ENCODE peak calls at places on chromosomes 6 and 20, in six cellular contexts. One of them, this sample, is unnamed.

GRCh38 chr6:38346291-38347079 is 293.2 kb downstream of the BTBD9 start:
- DNase-seq in stimulated activated CD4-positive, alpha-beta T cell treated with anti-CD3 and anti-CD28 coated beads, Interleukin-4, amount 100 ng/mL, for 24 hours: no peak
- DNase-seq in anterior cingulate cortex: no peak
- DNase-seq in caudate nucleus: no peak
- DNase-seq in nephron progenitor cell: no peak
- DNase-seq in HEK293T: no peak
- DNase-seq in this sample: no peak

GRCh38 chr6:29764422-29765196 is 41.4 kb downstream of the HLA-F start:
- DNase-seq in HEK293T: no peak
- DNase-seq in stimulated activated CD4-positive, alpha-beta T cell treated with anti-CD3 and anti-CD28 coated beads, Interleukin-4, amount 100 ng/mL, for 24 hours: no peak
- DNase-seq in nephron progenitor cell: no peak
- DNase-seq in caudate nucleus: no peak
- DNase-seq in anterior cingulate cortex: no peak
- DNase-seq in this sample: no peak

GRCh38 chr6:150334790-150335783 is 33.7 kb upstream of the IYD start:
- DNase-seq in nephron progenitor cell: peak
- DNase-seq in stimulated activated CD4-positive, alpha-beta T cell treated with anti-CD3 and anti-CD28 coated beads, Interleukin-4, amount 100 ng/mL, for 24 hours: peak
- DNase-seq in caudate nucleus: no peak
- DNase-seq in HEK293T: peak
- DNase-seq in anterior cingulate cortex: no peak
- DNase-seq in this sample: no peak

GRCh38 chr20:23254505-23254904 is 96.1 kb upstream of the NXT1 start:
- DNase-seq in caudate nucleus: no peak
- DNase-seq in anterior cingulate cortex: no peak
- DNase-seq in HEK293T: no peak
- DNase-seq in nephron progenitor cell: no peak
- DNase-seq in stimulated activated CD4-positive, alpha-beta T cell treated with anti-CD3 and anti-CD28 coated beads, Interleukin-4, amount 100 ng/mL, for 24 hours: no peak
- DNase-seq in this sample: no peak

GRCh38 chr6:6851059-6851658 is 256.6 kb upstream of the RREB1 start:
- DNase-seq in HEK293T: peak
- DNase-seq in nephron progenitor cell: no peak
- DNase-seq in anterior cingulate cortex: no peak
- DNase-seq in caudate nucleus: no peak
- DNase-seq in stimulated activated CD4-positive, alpha-beta T cell treated with anti-CD3 and anti-CD28 coated beads, Interleukin-4, amount 100 ng/mL, for 24 hours: no peak
- DNase-seq in this sample: peak

GRCh38 chr6:118054082-118054481 is 147.0 kb downstream of the SLC35F1 start:
- DNase-seq in HEK293T: no peak
- DNase-seq in stimulated activated CD4-positive, alpha-beta T cell treated with anti-CD3 and anti-CD28 coated beads, Interleukin-4, amount 100 ng/mL, for 24 hours: no peak
- DNase-seq in anterior cingulate cortex: no peak
- DNase-seq in nephron progenitor cell: no peak
- DNase-seq in caudate nucleus: no peak
- DNase-seq in this sample: no peak

GRCh38 chr20:48026981-48027592 is 241.8 kb upstream of the SULF2 start:
- DNase-seq in anterior cingulate cortex: no peak
- DNase-seq in caudate nucleus: no peak
- DNase-seq in stimulated activated CD4-positive, alpha-beta T cell treated with anti-CD3 and anti-CD28 coated beads, Interleukin-4, amount 100 ng/mL, for 24 hours: no peak
- DNase-seq in HEK293T: no peak
- DNase-seq in nephron progenitor cell: no peak
- DNase-seq in this sample: no peak

GRCh38 chr6:52522151-52522626 is 54.7 kb downstream of the TRAM2 start:
- DNase-seq in caudate nucleus: no peak
- DNase-seq in HEK293T: no peak
- DNase-seq in nephron progenitor cell: no peak
- DNase-seq in stimulated activated CD4-positive, alpha-beta T cell treated with anti-CD3 and anti-CD28 coated beads, Interleukin-4, amount 100 ng/mL, for 24 hours: no peak
- DNase-seq in anterior cingulate cortex: no peak
- DNase-seq in this sample: peak

GRCh38 chr6:45586216-45587171 is 208.8 kb upstream of the SUPT3H start:
- DNase-seq in HEK293T: no peak
- DNase-seq in stimulated activated CD4-positive, alpha-beta T cell treated with anti-CD3 and anti-CD28 coated beads, Interleukin-4, amount 100 ng/mL, for 24 hours: peak
- DNase-seq in anterior cingulate cortex: no peak
- DNase-seq in nephron progenitor cell: no peak
- DNase-seq in caudate nucleus: no peak
- DNase-seq in this sample: no peak

This sample was measured in left ventricle myocardium superior.